ENCODE peak calls at places on chromosome 14, in six cellular contexts. P is H1, I is NCI-H1436, E is GM13976, A is T-helper 1 cell, G is renal cortical epithelial cell. F is an unnamed sample.

GRCh38 chr14:79631276-79631675 is 580.0 kb downstream of the DIO2 start:
- DNase-seq in E (no peak), G (no peak), I (no peak), P (peak), A (no peak), F (no peak)

GRCh38 chr14:77682158-77682553 is 25.7 kb downstream of the ALKBH1 start:
- DNase-seq in I (no peak), P (no peak), A (no peak), G (peak), E (no peak), F (no peak)

GRCh38 chr14:74935340-74935640 is 12.2 kb upstream of the RPS6KL1 start:
- DNase-seq in P (no peak), I (no peak), A (no peak), E (no peak), G (no peak), F (no peak)

GRCh38 chr14:37778135-37778943 is 182.9 kb downstream of the TTC6 start:
- DNase-seq in A (no peak), P (no peak), G (no peak), E (no peak), I (no peak), F (no peak)

GRCh38 chr14:20684662-20685456 is 499 bp downstream of the RNASE4 start:
- DNase-seq in G (peak), P (no peak), E (no peak), I (no peak), A (no peak), F (no peak)

GRCh38 chr14:69683971-69684370 is 72.6 kb downstream of the SUSD6 start:
- DNase-seq in G (no peak), A (no peak), E (peak), P (no peak), I (no peak), F (no peak)

GRCh38 chr14:92600318-92601053 is 86.9 kb downstream of the RIN3 start:
- DNase-seq in G (peak), A (no peak), E (no peak), P (no peak), I (no peak), F (no peak)

GRCh38 chr14:21475767-21476525 is 813 bp downstream of the RAB2B start:
- DNase-seq in I (no peak), P (no peak), A (no peak), E (no peak), G (no peak), F (no peak)

GRCh38 chr14:54976316-54976715 is 50.6 kb downstream of the WDHD1 start:
- DNase-seq in E (no peak), I (no peak), P (no peak), G (peak), A (no peak), F (no peak)

GRCh38 chr14:101006008-101006407 is 102.5 kb upstream of the RTL1 start:
- DNase-seq in I (no peak), G (no peak), P (no peak), A (no peak), E (no peak), F (no peak)

GRCh38 chr14:76770521-76771431 is 9.5 kb downstream of the VASH1 start:
- DNase-seq in I (no peak), A (no peak), E (no peak), G (no peak), P (no peak), F (no peak)

GRCh38 chr14:76784266-76784874 is 23.1 kb downstream of the VASH1 start:
- DNase-seq in I (no peak), E (no peak), P (no peak), A (no peak), G (no peak), F (no peak)

GRCh38 chr14:58708004-58708403 is 70.2 kb downstream of the DACT1 start:
- DNase-seq in G (no peak), E (no peak), P (no peak), A (no peak), I (no peak), F (no peak)

GRCh38 chr14:81132492-81132891 is 88.3 kb downstream of the GTF2A1 start:
- DNase-seq in I (peak), P (no peak), E (no peak), A (no peak), G (no peak), F (no peak)

GRCh38 chr14:30002859-30003258 is 75.2 kb upstream of the PRKD1 start:
- DNase-seq in A (no peak), E (no peak), G (no peak), P (no peak), I (no peak), F (no peak)

GRCh38 chr14:94005324-94005723 is 8.2 kb downstream of the CCDC197 start:
- DNase-seq in I (no peak), P (no peak), A (no peak), G (no peak), E (peak), F (no peak)

GRCh38 chr14:68939893-68940613 is 39.0 kb downstream of the ACTN1 start:
- DNase-seq in G (peak), I (no peak), E (no peak), A (no peak), P (no peak), F (no peak)

GRCh38 chr14:104393898-104394605 is 185.5 kb upstream of the C14orf180 start:
- DNase-seq in A (peak), E (peak), P (no peak), I (no peak), G (no peak), F (no peak)

GRCh38 chr14:75452900-75453816 is 25.3 kb downstream of the JDP2 start:
- DNase-seq in A (no peak), I (no peak), G (peak), E (no peak), P (peak), F (no peak)

GRCh38 chr14:77212933-77213656 is 31.5 kb downstream of the TMEM63C start:
- DNase-seq in A (no peak), E (peak), G (peak), P (peak), I (peak), F (no peak)

F was measured in GM12878.